ENCODE peak calls at places on chromosomes 5 and 9, in five cellular contexts. One of them, this sample, is unnamed.

GRCh38 chr9:121807918-121808278 is 156.5 kb downstream of the DAB2IP start:
- DNase-seq in NCI-H345: no peak
- DNase-seq in AG09319: no peak
- DNase-seq in activated T-cell treated with anti-CD3 and anti-CD28 coated beads, Interleukin-2, amount 50 U/mL, for 72 hours: no peak
- DNase-seq in fibroblast of pulmonary artery: peak; percentile 9
- DNase-seq in this sample: no peak

GRCh38 chr9:129109504-129109903 is 1.1 kb downstream of the CRAT start:
- DNase-seq in activated T-cell treated with anti-CD3 and anti-CD28 coated beads, Interleukin-2, amount 50 U/mL, for 72 hours: peak; percentile 34
- DNase-seq in fibroblast of pulmonary artery: no peak
- DNase-seq in AG09319: no peak
- DNase-seq in NCI-H345: no peak
- DNase-seq in this sample: no peak

GRCh38 chr5:175021886-175022285 is 297.5 kb downstream of the MSX2 start:
- DNase-seq in fibroblast of pulmonary artery: no peak
- DNase-seq in AG09319: no peak
- DNase-seq in activated T-cell treated with anti-CD3 and anti-CD28 coated beads, Interleukin-2, amount 50 U/mL, for 72 hours: no peak
- DNase-seq in NCI-H345: no peak
- DNase-seq in this sample: no peak

GRCh38 chr9:84002344-84002743 is 21.7 kb downstream of the RMI1 start:
- DNase-seq in NCI-H345: no peak
- DNase-seq in AG09319: no peak
- DNase-seq in activated T-cell treated with anti-CD3 and anti-CD28 coated beads, Interleukin-2, amount 50 U/mL, for 72 hours: no peak
- DNase-seq in fibroblast of pulmonary artery: peak; percentile 31
- DNase-seq in this sample: no peak

GRCh38 chr5:179160584-179160983 is 100.4 kb downstream of the ZNF354C start:
- DNase-seq in fibroblast of pulmonary artery: peak; percentile 20
- DNase-seq in activated T-cell treated with anti-CD3 and anti-CD28 coated beads, Interleukin-2, amount 50 U/mL, for 72 hours: no peak
- DNase-seq in AG09319: no peak
- DNase-seq in NCI-H345: no peak
- DNase-seq in this sample: no peak

GRCh38 chr5:84825616-84826015 is 440.9 kb upstream of the EDIL3 start:
- DNase-seq in fibroblast of pulmonary artery: peak; percentile 1
- DNase-seq in NCI-H345: no peak
- DNase-seq in activated T-cell treated with anti-CD3 and anti-CD28 coated beads, Interleukin-2, amount 50 U/mL, for 72 hours: no peak
- DNase-seq in AG09319: no peak
- DNase-seq in this sample: peak; percentile 4

GRCh38 chr5:147784596-147784995 is 2.1 kb upstream of the JAKMIP2 start:
- DNase-seq in NCI-H345: no peak
- DNase-seq in AG09319: no peak
- DNase-seq in activated T-cell treated with anti-CD3 and anti-CD28 coated beads, Interleukin-2, amount 50 U/mL, for 72 hours: no peak
- DNase-seq in fibroblast of pulmonary artery: no peak
- DNase-seq in this sample: no peak

GRCh38 chr9:117491491-117491890 is 76.6 kb upstream of the ASTN2 start:
- DNase-seq in activated T-cell treated with anti-CD3 and anti-CD28 coated beads, Interleukin-2, amount 50 U/mL, for 72 hours: no peak
- DNase-seq in AG09319: no peak
- DNase-seq in fibroblast of pulmonary artery: no peak
- DNase-seq in NCI-H345: no peak
- DNase-seq in this sample: no peak

GRCh38 chr5:173638126-173638525 is 21.7 kb upstream of the BOD1 start:
- DNase-seq in fibroblast of pulmonary artery: no peak
- DNase-seq in AG09319: no peak
- DNase-seq in activated T-cell treated with anti-CD3 and anti-CD28 coated beads, Interleukin-2, amount 50 U/mL, for 72 hours: no peak
- DNase-seq in NCI-H345: no peak
- DNase-seq in this sample: no peak

GRCh38 chr5:87138091-87138819 is 129.4 kb upstream of the RASA1 start:
- DNase-seq in NCI-H345: no peak
- DNase-seq in AG09319: no peak
- DNase-seq in fibroblast of pulmonary artery: no peak
- DNase-seq in activated T-cell treated with anti-CD3 and anti-CD28 coated beads, Interleukin-2, amount 50 U/mL, for 72 hours: no peak
- DNase-seq in this sample: no peak

GRCh38 chr5:157708866-157709265 is 22.4 kb upstream of the THG1L start:
- DNase-seq in fibroblast of pulmonary artery: peak; percentile 20
- DNase-seq in activated T-cell treated with anti-CD3 and anti-CD28 coated beads, Interleukin-2, amount 50 U/mL, for 72 hours: no peak
- DNase-seq in NCI-H345: no peak
- DNase-seq in AG09319: no peak
- DNase-seq in this sample: no peak

GRCh38 chr5:35990941-35991592 is at the start of gene UGT3A1:
- DNase-seq in AG09319: no peak
- DNase-seq in NCI-H345: no peak
- DNase-seq in fibroblast of pulmonary artery: no peak
- DNase-seq in activated T-cell treated with anti-CD3 and anti-CD28 coated beads, Interleukin-2, amount 50 U/mL, for 72 hours: no peak
- DNase-seq in this sample: no peak

GRCh38 chr5:141855265-141856029 is 22.8 kb downstream of the PCDH1 start:
- DNase-seq in AG09319: no peak
- DNase-seq in activated T-cell treated with anti-CD3 and anti-CD28 coated beads, Interleukin-2, amount 50 U/mL, for 72 hours: no peak
- DNase-seq in NCI-H345: peak; percentile 83
- DNase-seq in fibroblast of pulmonary artery: no peak
- DNase-seq in this sample: no peak

GRCh38 chr9:116693233-116693731 is 6.2 kb downstream of the TRIM32 start:
- DNase-seq in NCI-H345: no peak
- DNase-seq in activated T-cell treated with anti-CD3 and anti-CD28 coated beads, Interleukin-2, amount 50 U/mL, for 72 hours: no peak
- DNase-seq in AG09319: no peak
- DNase-seq in fibroblast of pulmonary artery: peak; percentile 44
- DNase-seq in this sample: no peak

GRCh38 chr9:28587052-28587451 is 1013.8 kb upstream of the C9orf72 start:
- DNase-seq in NCI-H345: no peak
- DNase-seq in fibroblast of pulmonary artery: no peak
- DNase-seq in activated T-cell treated with anti-CD3 and anti-CD28 coated beads, Interleukin-2, amount 50 U/mL, for 72 hours: no peak
- DNase-seq in AG09319: no peak
- DNase-seq in this sample: no peak

GRCh38 chr5:7272408-7272807 is 123.5 kb upstream of the ADCY2 start:
- DNase-seq in activated T-cell treated with anti-CD3 and anti-CD28 coated beads, Interleukin-2, amount 50 U/mL, for 72 hours: no peak
- DNase-seq in AG09319: no peak
- DNase-seq in NCI-H345: no peak
- DNase-seq in fibroblast of pulmonary artery: no peak
- DNase-seq in this sample: no peak

GRCh38 chr9:120556780-120557179 is 23.2 kb downstream of the CDK5RAP2 start:
- DNase-seq in AG09319: no peak
- DNase-seq in NCI-H345: no peak
- DNase-seq in activated T-cell treated with anti-CD3 and anti-CD28 coated beads, Interleukin-2, amount 50 U/mL, for 72 hours: no peak
- DNase-seq in fibroblast of pulmonary artery: no peak
- DNase-seq in this sample: no peak

GRCh38 chr9:121625590-121625989 is 25.8 kb upstream of the DAB2IP start:
- DNase-seq in fibroblast of pulmonary artery: no peak
- DNase-seq in AG09319: no peak
- DNase-seq in NCI-H345: no peak
- DNase-seq in activated T-cell treated with anti-CD3 and anti-CD28 coated beads, Interleukin-2, amount 50 U/mL, for 72 hours: no peak
- DNase-seq in this sample: no peak

GRCh38 chr9:38375572-38375963 is 16.9 kb upstream of the ALDH1B1 start:
- DNase-seq in fibroblast of pulmonary artery: no peak
- DNase-seq in AG09319: no peak
- DNase-seq in NCI-H345: no peak
- DNase-seq in activated T-cell treated with anti-CD3 and anti-CD28 coated beads, Interleukin-2, amount 50 U/mL, for 72 hours: no peak
- DNase-seq in this sample: no peak

GRCh38 chr9:6605202-6605601 is 40.3 kb downstream of the GLDC start:
- DNase-seq in NCI-H345: no peak
- DNase-seq in fibroblast of pulmonary artery: no peak
- DNase-seq in activated T-cell treated with anti-CD3 and anti-CD28 coated beads, Interleukin-2, amount 50 U/mL, for 72 hours: no peak
- DNase-seq in AG09319: no peak
- DNase-seq in this sample: no peak

GRCh38 chr5:69467442-69468225 is 25.0 kb upstream of the OCLN start:
- DNase-seq in AG09319: no peak
- DNase-seq in fibroblast of pulmonary artery: no peak
- DNase-seq in activated T-cell treated with anti-CD3 and anti-CD28 coated beads, Interleukin-2, amount 50 U/mL, for 72 hours: no peak
- DNase-seq in NCI-H345: no peak
- DNase-seq in this sample: no peak

GRCh38 chr5:145838276-145838675 is 3.1 kb upstream of the PRELID2 start:
- DNase-seq in NCI-H345: no peak
- DNase-seq in AG09319: no peak
- DNase-seq in activated T-cell treated with anti-CD3 and anti-CD28 coated beads, Interleukin-2, amount 50 U/mL, for 72 hours: no peak
- DNase-seq in fibroblast of pulmonary artery: no peak
- DNase-seq in this sample: no peak

GRCh38 chr9:98190757-98191105 is 1.7 kb downstream of the CORO2A start:
- DNase-seq in activated T-cell treated with anti-CD3 and anti-CD28 coated beads, Interleukin-2, amount 50 U/mL, for 72 hours: no peak
- DNase-seq in fibroblast of pulmonary artery: no peak
- DNase-seq in NCI-H345: no peak
- DNase-seq in AG09319: no peak
- DNase-seq in this sample: no peak

GRCh38 chr5:23257656-23258055 is 249.8 kb upstream of the PRDM9 start:
- DNase-seq in NCI-H345: no peak
- DNase-seq in fibroblast of pulmonary artery: no peak
- DNase-seq in AG09319: no peak
- DNase-seq in activated T-cell treated with anti-CD3 and anti-CD28 coated beads, Interleukin-2, amount 50 U/mL, for 72 hours: no peak
- DNase-seq in this sample: no peak

GRCh38 chr9:99544526-99544925 is 277.2 kb upstream of the NR4A3 start:
- DNase-seq in fibroblast of pulmonary artery: no peak
- DNase-seq in NCI-H345: no peak
- DNase-seq in activated T-cell treated with anti-CD3 and anti-CD28 coated beads, Interleukin-2, amount 50 U/mL, for 72 hours: no peak
- DNase-seq in AG09319: peak; percentile 3
- DNase-seq in this sample: no peak

GRCh38 chr9:88534456-88535225 is at the start of gene NXNL2:
- DNase-seq in AG09319: peak; percentile 81
- DNase-seq in activated T-cell treated with anti-CD3 and anti-CD28 coated beads, Interleukin-2, amount 50 U/mL, for 72 hours: peak; percentile 30
- DNase-seq in fibroblast of pulmonary artery: peak; percentile 83
- DNase-seq in NCI-H345: peak; percentile 63
- DNase-seq in this sample: peak; percentile 61

GRCh38 chr9:115107701-115108100 is 10.3 kb downstream of the TNC start:
- DNase-seq in AG09319: no peak
- DNase-seq in fibroblast of pulmonary artery: no peak
- DNase-seq in NCI-H345: no peak
- DNase-seq in activated T-cell treated with anti-CD3 and anti-CD28 coated beads, Interleukin-2, amount 50 U/mL, for 72 hours: no peak
- DNase-seq in this sample: no peak

GRCh38 chr9:116555102-116555501 is 132.0 kb upstream of the TRIM32 start:
- DNase-seq in activated T-cell treated with anti-CD3 and anti-CD28 coated beads, Interleukin-2, amount 50 U/mL, for 72 hours: no peak
- DNase-seq in AG09319: no peak
- DNase-seq in NCI-H345: no peak
- DNase-seq in fibroblast of pulmonary artery: no peak
- DNase-seq in this sample: no peak

GRCh38 chr9:94923333-94924089 is 197.0 kb downstream of the AOPEP start:
- DNase-seq in activated T-cell treated with anti-CD3 and anti-CD28 coated beads, Interleukin-2, amount 50 U/mL, for 72 hours: no peak
- DNase-seq in AG09319: no peak
- DNase-seq in fibroblast of pulmonary artery: no peak
- DNase-seq in NCI-H345: no peak
- DNase-seq in this sample: no peak

This sample was measured in amniotic stem cell.